ENCODE peak calls at places on chromosomes 1 and 21, in six cellular contexts. One of them, this sample, is unnamed.

GRCh38 chr1:40786995-40787705 is 3.6 kb downstream of the KCNQ4 start:
- ATAC-seq in psoas muscle: no peak
- ATAC-seq in omental fat pad: no peak
- ATAC-seq in GM12878: no peak
- ATAC-seq in WTC11: no peak
- ATAC-seq in heart left ventricle: no peak
- ATAC-seq in this sample: no peak

GRCh38 chr1:156372265-156372586 is 3.2 kb downstream of the RHBG start:
- ATAC-seq in psoas muscle: no peak
- ATAC-seq in omental fat pad: no peak
- ATAC-seq in GM12878: peak
- ATAC-seq in WTC11: no peak
- ATAC-seq in heart left ventricle: no peak
- ATAC-seq in this sample: no peak

GRCh38 chr1:12028957-12029511 is 9.7 kb downstream of the MIIP start:
- ATAC-seq in psoas muscle: no peak
- ATAC-seq in omental fat pad: no peak
- ATAC-seq in GM12878: no peak
- ATAC-seq in WTC11: no peak
- ATAC-seq in heart left ventricle: no peak
- ATAC-seq in this sample: no peak

GRCh38 chr1:219354962-219355361 is 181.3 kb downstream of the LYPLAL1 start:
- ATAC-seq in psoas muscle: no peak
- ATAC-seq in omental fat pad: no peak
- ATAC-seq in GM12878: no peak
- ATAC-seq in WTC11: no peak
- ATAC-seq in heart left ventricle: no peak
- ATAC-seq in this sample: no peak

GRCh38 chr1:239368436-239369109 is 17.8 kb upstream of the CHRM3 start:
- ATAC-seq in psoas muscle: no peak
- ATAC-seq in omental fat pad: no peak
- ATAC-seq in GM12878: no peak
- ATAC-seq in WTC11: peak
- ATAC-seq in heart left ventricle: no peak
- ATAC-seq in this sample: no peak

GRCh38 chr1:42932442-42932941 is 26.2 kb downstream of the SLC2A1 start:
- ATAC-seq in psoas muscle: no peak
- ATAC-seq in omental fat pad: no peak
- ATAC-seq in GM12878: peak
- ATAC-seq in WTC11: no peak
- ATAC-seq in heart left ventricle: no peak
- ATAC-seq in this sample: no peak

GRCh38 chr1:14071581-14071980 is 371.6 kb downstream of the PRDM2 start:
- ATAC-seq in psoas muscle: no peak
- ATAC-seq in omental fat pad: no peak
- ATAC-seq in GM12878: no peak
- ATAC-seq in WTC11: no peak
- ATAC-seq in heart left ventricle: no peak
- ATAC-seq in this sample: no peak

GRCh38 chr21:31675332-31675731 is 15.8 kb downstream of the SOD1 start:
- ATAC-seq in psoas muscle: no peak
- ATAC-seq in omental fat pad: no peak
- ATAC-seq in GM12878: no peak
- ATAC-seq in WTC11: no peak
- ATAC-seq in heart left ventricle: no peak
- ATAC-seq in this sample: no peak

GRCh38 chr1:236083650-236084385 is 18.9 kb upstream of the NID1 start:
- ATAC-seq in psoas muscle: no peak
- ATAC-seq in omental fat pad: peak
- ATAC-seq in GM12878: peak
- ATAC-seq in WTC11: no peak
- ATAC-seq in heart left ventricle: peak
- ATAC-seq in this sample: no peak

GRCh38 chr1:9004731-9005708 is 21.2 kb downstream of the SLC2A7 start:
- ATAC-seq in psoas muscle: peak
- ATAC-seq in omental fat pad: peak
- ATAC-seq in GM12878: peak
- ATAC-seq in WTC11: peak
- ATAC-seq in heart left ventricle: peak
- ATAC-seq in this sample: peak
- TF ChIP-seq CTCF in psoas muscle: peak
- TF ChIP-seq CTCF in omental fat pad: no peak
- TF ChIP-seq CTCF in GM12878: peak
- TF ChIP-seq CTCF in WTC11: peak
- TF ChIP-seq CTCF in heart left ventricle: peak
- TF ChIP-seq CTCF in this sample: no peak

GRCh38 chr1:36475910-36476604 is 6.7 kb downstream of the CSF3R start:
- ATAC-seq in psoas muscle: no peak
- ATAC-seq in omental fat pad: no peak
- ATAC-seq in GM12878: no peak
- ATAC-seq in WTC11: no peak
- ATAC-seq in heart left ventricle: no peak
- ATAC-seq in this sample: no peak
- TF ChIP-seq CTCF in psoas muscle: no peak
- TF ChIP-seq CTCF in omental fat pad: no peak
- TF ChIP-seq CTCF in GM12878: no peak
- TF ChIP-seq CTCF in WTC11: no peak
- TF ChIP-seq CTCF in heart left ventricle: no peak
- TF ChIP-seq CTCF in this sample: no peak

GRCh38 chr21:15199940-15200339 is 135.1 kb upstream of the NRIP1 start:
- ATAC-seq in psoas muscle: no peak
- ATAC-seq in omental fat pad: no peak
- ATAC-seq in GM12878: no peak
- ATAC-seq in WTC11: no peak
- ATAC-seq in heart left ventricle: no peak
- ATAC-seq in this sample: no peak

GRCh38 chr21:15197696-15198095 is 132.9 kb upstream of the NRIP1 start:
- ATAC-seq in psoas muscle: no peak
- ATAC-seq in omental fat pad: peak
- ATAC-seq in GM12878: no peak
- ATAC-seq in WTC11: no peak
- ATAC-seq in heart left ventricle: no peak
- ATAC-seq in this sample: peak

GRCh38 chr21:15195768-15196167 is 131.0 kb upstream of the NRIP1 start:
- ATAC-seq in psoas muscle: no peak
- ATAC-seq in omental fat pad: no peak
- ATAC-seq in GM12878: no peak
- ATAC-seq in WTC11: no peak
- ATAC-seq in heart left ventricle: no peak
- ATAC-seq in this sample: no peak

GRCh38 chr21:15195104-15195503 is 130.3 kb upstream of the NRIP1 start:
- ATAC-seq in psoas muscle: no peak
- ATAC-seq in omental fat pad: no peak
- ATAC-seq in GM12878: no peak
- ATAC-seq in WTC11: no peak
- ATAC-seq in heart left ventricle: no peak
- ATAC-seq in this sample: no peak

DNA sequence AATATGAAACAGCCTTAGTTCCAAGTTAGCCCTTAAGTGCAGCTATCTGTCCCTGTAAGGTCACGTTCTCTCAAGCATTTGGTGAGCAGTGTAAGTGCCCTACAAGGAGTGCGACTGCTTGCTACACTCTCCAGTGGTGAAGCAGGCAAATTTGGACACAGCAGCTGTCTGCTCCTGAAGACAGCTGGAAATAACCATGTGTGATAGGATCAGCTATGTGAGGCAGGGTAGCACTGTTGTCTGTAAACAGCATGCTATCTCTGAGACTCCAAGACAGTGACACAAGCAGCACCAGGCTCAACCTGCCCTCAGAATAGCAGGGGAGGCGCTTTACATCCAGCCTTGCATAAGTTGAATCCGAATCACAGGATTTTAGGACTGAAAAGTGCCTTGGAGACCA is 134.6 kb upstream of the NRIP1 start:
- ATAC-seq in psoas muscle: peak
- ATAC-seq in omental fat pad: no peak
- ATAC-seq in GM12878: no peak
- ATAC-seq in WTC11: no peak
- ATAC-seq in heart left ventricle: peak
- ATAC-seq in this sample: no peak
- TF ChIP-seq CTCF in psoas muscle: no peak
- TF ChIP-seq CTCF in omental fat pad: no peak
- TF ChIP-seq CTCF in GM12878: no peak
- TF ChIP-seq CTCF in WTC11: no peak
- TF ChIP-seq CTCF in heart left ventricle: no peak
- TF ChIP-seq CTCF in this sample: no peak

GRCh38 chr1:173714759-173715537 is at the start of gene KLHL20:
- ATAC-seq in psoas muscle: peak
- ATAC-seq in omental fat pad: peak
- ATAC-seq in GM12878: peak
- ATAC-seq in WTC11: peak
- ATAC-seq in heart left ventricle: peak
- ATAC-seq in this sample: peak
- TF ChIP-seq CTCF in psoas muscle: no peak
- TF ChIP-seq CTCF in omental fat pad: no peak
- TF ChIP-seq CTCF in GM12878: no peak
- TF ChIP-seq CTCF in WTC11: no peak
- TF ChIP-seq CTCF in heart left ventricle: peak
- TF ChIP-seq CTCF in this sample: peak

GRCh38 chr1:3543076-3544049 is 67.9 kb downstream of the MEGF6 start:
- ATAC-seq in psoas muscle: peak
- ATAC-seq in omental fat pad: no peak
- ATAC-seq in GM12878: no peak
- ATAC-seq in WTC11: peak
- ATAC-seq in heart left ventricle: peak
- ATAC-seq in this sample: peak
- TF ChIP-seq CTCF in psoas muscle: no peak
- TF ChIP-seq CTCF in omental fat pad: no peak
- TF ChIP-seq CTCF in GM12878: no peak
- TF ChIP-seq CTCF in WTC11: no peak
- TF ChIP-seq CTCF in heart left ventricle: no peak
- TF ChIP-seq CTCF in this sample: no peak